ENCODE peak calls at places on chromosome 12, in four cellular contexts. J is H1, F is K562, E is GM12878. Z is an unnamed sample.

GRCh38 chr12:65500121-65500846 is 221.8 kb downstream of the MSRB3 start:
- DNase-seq in J (no peak), F (no peak), E (no peak), Z (no peak)

GRCh38 chr12:89863332-89863938 is 154.8 kb upstream of the ATP2B1 start:
- DNase-seq in J (no peak), F (no peak), E (peak), Z (no peak)

GRCh38 chr12:131641315-131641714 is 69.6 kb upstream of the SFSWAP start:
- DNase-seq in J (no peak), F (no peak), E (no peak), Z (no peak)

GRCh38 chr12:107126688-107127481 is 33.5 kb upstream of the CRY1 start:
- DNase-seq in F (no peak), E (no peak), J (no peak), Z (no peak)

GRCh38 chr12:21483531-21483930 is 17.9 kb downstream of the RECQL start:
- DNase-seq in F (no peak), E (no peak), J (no peak), Z (no peak)

GRCh38 chr12:674272-674781 is 11.1 kb upstream of the NINJ2 start:
- DNase-seq in J (no peak), F (no peak), E (peak), Z (no peak)

GRCh38 chr12:106301241-106301610 is 1.3 kb upstream of the TCP11L2 start:
- DNase-seq in E (no peak), J (no peak), F (no peak), Z (no peak)

GRCh38 chr12:47251919-47252318 is 172.2 kb upstream of the AMIGO2 start:
- DNase-seq in J (no peak), F (no peak), E (no peak), Z (no peak)

GRCh38 chr12:14948672-14949071 is 10.3 kb upstream of the ERP27 start:
- DNase-seq in F (no peak), J (no peak), E (peak), Z (no peak)

GRCh38 chr12:130877333-130877732 is 5.5 kb downstream of the RAN start:
- DNase-seq in J (no peak), F (no peak), E (no peak), Z (no peak)

GRCh38 chr12:65238609-65239008 is 39.9 kb upstream of the MSRB3 start:
- DNase-seq in E (no peak), J (no peak), F (no peak), Z (no peak)

GRCh38 chr12:52433501-52434095 is 573 bp downstream of the KRT75 start:
- DNase-seq in F (no peak), J (no peak), E (no peak), Z (no peak)

GRCh38 chr12:15931590-15932053 is 20.5 kb downstream of the DERA start:
- DNase-seq in F (no peak), E (peak), J (no peak), Z (peak)

GRCh38 chr12:31989987-31990386 is 30.8 kb downstream of the RESF1 start:
- DNase-seq in E (no peak), J (no peak), F (no peak), Z (no peak)

GRCh38 chr12:84910549-84911241 is 1.9 kb downstream of the SLC6A15 start:
- DNase-seq in F (no peak), J (no peak), E (no peak), Z (no peak)

GRCh38 chr12:108564724-108565123 is 2.3 kb downstream of the ISCU start:
- DNase-seq in F (no peak), E (no peak), J (no peak), Z (no peak)

GRCh38 chr12:116916714-116917114 is 6.0 kb downstream of the FBXW8 start:
- DNase-seq in F (peak), E (peak), J (no peak), Z (peak)

GRCh38 chr12:49973361-49973830 is 649 bp downstream of the AQP6 start:
- DNase-seq in E (no peak), F (no peak), J (no peak), Z (no peak)

GRCh38 chr12:21379218-21379617 is 6.5 kb downstream of the IAPP start:
- DNase-seq in E (no peak), J (no peak), F (no peak), Z (no peak)

GRCh38 chr12:124742111-124742510 is 121.6 kb downstream of the SCARB1 start:
- DNase-seq in F (no peak), J (no peak), E (no peak), Z (no peak)

GRCh38 chr12:111574797-111575443 is 24.2 kb downstream of the ATXN2 start:
- DNase-seq in J (peak), E (no peak), F (no peak), Z (no peak)

GRCh38 chr12:32435921-32436710 is 36.8 kb downstream of the FGD4 start:
- DNase-seq in F (no peak), J (no peak), E (no peak), Z (no peak)

GRCh38 chr12:34396861-34397590 is 374.7 kb downstream of the ALG10 start:
- DNase-seq in F (peak), E (no peak), J (peak), Z (no peak)

GRCh38 chr12:52444647-52445595 is 7.0 kb downstream of the KRT6B start:
- DNase-seq in J (no peak), F (no peak), E (no peak), Z (no peak)

GRCh38 chr12:100741084-100741711 is 53.4 kb upstream of the ANO4 start:
- DNase-seq in J (no peak), E (no peak), F (peak), Z (peak)

GRCh38 chr12:114274131-114274530 is 131.8 kb downstream of the TBX5 start:
- DNase-seq in F (no peak), E (no peak), J (no peak), Z (no peak)

GRCh38 chr12:121295746-121296617 is 527 bp downstream of the CAMKK2 start:
- DNase-seq in E (no peak), J (peak), F (peak), Z (peak)

GRCh38 chr12:131803995-131804521 is 24.1 kb upstream of the MMP17 start:
- DNase-seq in E (no peak), F (no peak), J (no peak), Z (no peak)

GRCh38 chr12:64085996-64086395 is 136.1 kb downstream of the KICS2 start:
- DNase-seq in F (no peak), J (no peak), E (no peak), Z (no peak)
- TF ChIP-seq CBX5 in F (no peak), J (no peak), E (no peak), Z (no peak)

DNA sequence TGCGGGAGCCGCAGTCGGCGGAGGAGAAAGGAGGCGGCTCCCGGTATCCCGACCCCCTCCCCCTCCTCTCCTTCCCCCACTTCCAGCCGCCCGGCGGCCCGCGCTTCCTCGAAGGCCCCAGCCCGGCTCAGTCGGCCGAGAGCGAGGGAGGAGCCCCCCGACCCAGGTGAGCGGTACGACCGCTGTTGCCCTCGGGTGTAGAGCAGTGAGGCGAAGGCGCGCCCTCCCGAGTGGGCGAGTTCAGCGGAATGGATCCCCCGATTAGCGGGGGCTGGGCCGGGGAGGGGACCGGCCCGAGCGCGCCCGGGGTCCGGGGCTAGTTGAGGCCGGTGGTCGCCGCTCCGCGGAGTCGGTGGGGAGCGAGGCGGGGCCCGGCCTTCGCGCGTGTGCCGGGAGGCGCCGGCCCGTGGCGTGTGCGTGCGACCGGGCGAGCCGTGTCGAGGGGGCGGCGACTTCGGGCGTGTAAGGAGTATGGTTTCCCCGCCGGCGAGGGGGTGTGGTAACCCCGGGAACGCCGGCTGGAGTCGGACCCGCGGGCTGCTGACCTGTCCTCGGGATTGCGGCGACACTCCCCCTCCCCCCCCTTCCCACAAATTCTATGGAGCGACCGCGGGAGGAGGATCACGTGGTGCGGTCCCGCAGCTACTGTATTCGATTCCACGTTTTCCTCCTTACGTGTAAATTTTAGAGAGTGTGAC is 490 bp downstream of the RIMKLB start:
- DNase-seq in E (no peak), F (peak), J (peak), Z (no peak)
- TF ChIP-seq CBX5 in E (no peak), F (no peak), J (no peak), Z (no peak)

DNA sequence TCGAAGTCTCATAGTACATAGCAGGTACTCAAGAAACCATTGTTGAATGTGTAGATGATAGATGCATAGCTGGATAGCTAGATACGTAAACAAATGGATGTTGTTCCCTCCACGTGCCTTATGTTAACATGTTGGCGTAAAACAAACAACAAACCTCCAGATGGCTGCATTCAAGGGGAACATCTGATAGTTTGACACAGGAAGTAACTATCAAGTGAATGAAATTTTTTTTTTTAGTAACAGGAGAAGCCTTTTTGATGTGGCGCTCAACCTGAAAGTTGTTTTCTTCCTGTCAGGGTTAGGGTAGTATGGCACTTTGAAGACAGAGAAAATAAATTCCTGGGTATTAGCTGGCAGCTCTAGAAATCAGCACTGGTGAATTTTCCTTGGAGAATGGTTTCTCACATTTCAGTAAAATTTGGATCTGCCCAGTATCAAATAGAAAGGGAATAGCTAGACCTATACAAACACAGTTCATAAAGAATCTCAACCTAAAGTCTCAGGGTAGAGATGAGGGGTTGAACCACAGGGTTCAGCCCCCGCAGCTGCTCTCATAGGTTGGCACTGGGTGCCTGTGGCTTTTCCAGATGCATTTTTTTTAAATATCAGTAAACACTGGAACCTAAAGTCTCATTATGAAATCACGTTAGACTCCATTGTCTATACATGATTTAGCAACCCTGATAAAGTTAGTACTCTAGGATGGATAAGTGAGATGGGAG is 18.8 kb upstream of the RAP1B start:
- DNase-seq in F (no peak), J (no peak), E (peak), Z (no peak)
- TF ChIP-seq CBX5 in F (no peak), J (no peak), E (no peak), Z (no peak)

DNA sequence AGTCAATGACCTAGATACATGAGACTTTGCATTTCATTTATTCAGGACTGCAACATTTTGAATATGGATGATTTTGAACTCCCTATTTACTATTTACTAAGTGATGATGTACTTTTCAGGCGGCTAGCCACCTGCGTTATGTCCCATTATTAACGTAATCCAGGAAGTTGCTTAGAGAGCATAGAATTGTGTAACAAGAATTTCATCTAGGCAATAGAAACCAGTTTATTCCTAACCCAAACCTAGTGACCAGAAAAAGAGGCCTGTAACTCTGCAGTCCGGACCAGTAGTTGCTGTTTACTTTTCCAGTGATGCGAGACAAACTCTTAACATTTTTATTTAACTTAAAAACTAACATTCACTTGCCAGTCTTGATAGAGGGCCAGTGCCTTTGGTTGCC is 12.3 kb downstream of the NUDT4 start:
- DNase-seq in E (no peak), F (no peak), J (no peak), Z (no peak)
- TF ChIP-seq CBX5 in E (no peak), F (no peak), J (no peak), Z (no peak)

DNA sequence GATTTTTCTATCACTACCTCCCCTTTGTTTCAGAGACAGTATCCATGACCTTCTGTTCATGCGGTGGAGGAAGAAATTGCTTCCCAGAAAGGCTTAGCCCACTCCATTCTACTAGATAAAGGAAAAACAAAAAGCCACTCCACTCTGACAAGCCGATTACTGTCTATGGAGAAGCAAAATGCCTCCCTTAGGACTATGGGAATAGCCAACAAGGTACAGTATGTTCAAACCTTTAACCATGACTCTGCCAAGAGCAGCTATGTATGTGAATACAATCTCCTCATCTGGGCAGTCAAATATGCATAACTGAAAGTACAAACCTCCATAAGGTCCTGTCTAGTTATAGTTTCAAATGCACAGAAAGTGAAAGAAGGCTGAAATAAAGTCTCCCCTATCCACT is 40.5 kb downstream of the ATF7 start:
- DNase-seq in E (no peak), F (no peak), J (no peak), Z (no peak)
- TF ChIP-seq CBX5 in E (no peak), F (no peak), J (no peak), Z (no peak)

GRCh38 chr12:11834104-11834812 is 184.8 kb downstream of the ETV6 start:
- DNase-seq in E (no peak), F (no peak), J (no peak), Z (no peak)
- TF ChIP-seq CBX5 in E (no peak), F (no peak), J (no peak), Z (no peak)